ENCODE peak calls at places on chromosomes 4 and X, in four cellular contexts. W is lung microvascular endothelial cell; Q is hypothalamus; T is activated CD4-positive, alpha-beta T cell treated with anti-CD3 and anti-CD28 coated beads, Interleukin-2, amount 10 ng/mL, durations not matched to agents 7 days and 5 days. V is an unnamed sample.
A peak's percentile ranks its signal among the peaks of the same experiment; 100 is the strongest.

GRCh38 chr4:5760246-5760645 is 49.2 kb downstream of the EVC start:
- DNase-seq in W (no peak), Q (no peak), T (no peak), V (no peak)

GRCh38 chr4:15398732-15399131 is 29.1 kb upstream of the C1QTNF7 start:
- DNase-seq in W (no peak), Q (no peak), T (no peak), V (no peak)

GRCh38 chr4:22595684-22596083 is 79.8 kb upstream of the ADGRA3 start:
- DNase-seq in W (no peak), Q (no peak), T (no peak), V (peak; percentile 4)

GRCh38 chr4:119647558-119647957 is 19.0 kb upstream of the PDE5A start:
- DNase-seq in W (no peak), Q (no peak), T (no peak), V (no peak)

GRCh38 chr4:69321153-69321729 is 41.0 kb downstream of the UGT2B28 start:
- DNase-seq in W (no peak), Q (no peak), T (no peak), V (no peak)

GRCh38 chr4:88009871-88010270 is 2.4 kb downstream of the PKD2 start:
- DNase-seq in W (no peak), Q (no peak), T (no peak), V (no peak)

GRCh38 chr4:4860381-4860802 is 927 bp downstream of the MSX1 start:
- DNase-seq in W (peak; percentile 39), Q (no peak), T (no peak), V (peak; percentile 44)

GRCh38 chrX:119734897-119735339 is 23.5 kb upstream of the SOWAHD start:
- DNase-seq in W (no peak), Q (peak; percentile 26), T (no peak), V (peak; percentile 54)

GRCh38 chrX:49725923-49726904 is 30.4 kb upstream of the PAGE1 start:
- DNase-seq in W (no peak), Q (no peak), T (no peak), V (no peak)